ENCODE peak calls at places on chromosomes 7 and 10, in six cellular contexts. V is Caco-2, F is upper lobe of left lung, Y is upper lobe of right lung, W is left lung, L is PC-9. J is an unnamed sample. For H3K4me1, the result is how much of the 10 kb centered on the place peaks cover.

GRCh38 chr7:108568801-108569380 is 615 bp downstream of the THAP5 start:
- DNase-seq in Y (no peak), V (no peak), W (no peak), L (no peak), F (no peak), J (no peak)

GRCh38 chr7:90469554-90469953 is at the start of gene PTTG1IP2:
- DNase-seq in V (no peak), Y (no peak), W (no peak), F (no peak), L (no peak), J (no peak)

GRCh38 chr10:3708830-3709229 is 76.2 kb downstream of the KLF6 start:
- DNase-seq in L (no peak), Y (no peak), V (no peak), W (no peak), F (no peak), J (no peak)

GRCh38 chr10:45592926-45593325 is 79.6 kb downstream of the ZFAND4 start:
- DNase-seq in L (no peak), W (no peak), F (no peak), V (no peak), Y (no peak), J (no peak)

GRCh38 chr7:34031156-34031555 is 125.8 kb downstream of the BMPER start:
- DNase-seq in F (no peak), L (no peak), W (no peak), Y (no peak), V (no peak), J (no peak)

GRCh38 chr10:10758306-10758705 is 259.4 kb upstream of the CELF2 start:
- DNase-seq in V (no peak), Y (no peak), L (no peak), W (no peak), F (no peak), J (no peak)

GRCh38 chr10:24814568-24815313 is 91.1 kb upstream of the ARHGAP21 start:
- DNase-seq in Y (no peak), L (peak), V (no peak), F (no peak), W (no peak), J (no peak)

GRCh38 chr10:104657458-104657857 is 16.4 kb downstream of the SORCS3 start:
- DNase-seq in W (no peak), L (no peak), V (no peak), F (no peak), Y (no peak), J (no peak)

GRCh38 chr10:132237871-132238270 is 51.1 kb downstream of the DPYSL4 start:
- DNase-seq in V (no peak), L (no peak), W (peak), Y (no peak), F (peak), J (no peak)

GRCh38 chr7:103989785-103990775 is 622 bp upstream of the RELN start:
- DNase-seq in V (peak), W (peak), Y (no peak), L (no peak), F (peak), J (peak)

GRCh38 chr10:67925449-67926005 is 41.1 kb downstream of the SIRT1 start:
- DNase-seq in L (no peak), F (no peak), Y (no peak), V (no peak), W (no peak), J (no peak)

GRCh38 chr10:62437696-62438095 is 63.5 kb downstream of the ZNF365 start:
- DNase-seq in L (peak), F (no peak), W (no peak), V (peak), Y (no peak), J (peak)

GRCh38 chr10:47363781-47364180 is 15.6 kb downstream of the RBP3 start:
- DNase-seq in V (no peak), F (no peak), W (no peak), L (no peak), Y (peak), J (no peak)
- H3K4me1 ChIP-seq in V (under half), F (under half), W (under half), L (under half), Y (under half), J (under half)

GRCh38 chr7:24611130-24611529 is 37.9 kb downstream of the PALS2 start:
- DNase-seq in F (no peak), Y (no peak), W (no peak), V (no peak), L (no peak), J (no peak)
- H3K4me1 ChIP-seq in F (under half), Y (under half), W (under half), V (under half), L (under half), J (under half)

GRCh38 chr10:72322030-72322279 is 32.8 kb downstream of the DNAJB12 start:
- DNase-seq in L (no peak), Y (no peak), V (no peak), F (no peak), W (no peak), J (no peak)
- H3K4me1 ChIP-seq in L (half or more), Y (half or more), V (under half), F (half or more), W (half or more), J (under half)

GRCh38 chr10:89351402-89352038 is 23.7 kb downstream of the IFIT3 start:
- DNase-seq in W (no peak), F (no peak), Y (no peak), L (peak), V (no peak), J (no peak)
- H3K4me1 ChIP-seq in W (under half), F (under half), Y (under half), L (under half), V (half or more), J (under half)

GRCh38 chr7:3117488-3118228 is 74.0 kb upstream of the CARD11 start:
- DNase-seq in W (no peak), Y (no peak), F (no peak), L (no peak), V (no peak), J (no peak)
- H3K4me1 ChIP-seq in W (under half), Y (under half), F (under half), L (under half), V (under half), J (under half)

DNA sequence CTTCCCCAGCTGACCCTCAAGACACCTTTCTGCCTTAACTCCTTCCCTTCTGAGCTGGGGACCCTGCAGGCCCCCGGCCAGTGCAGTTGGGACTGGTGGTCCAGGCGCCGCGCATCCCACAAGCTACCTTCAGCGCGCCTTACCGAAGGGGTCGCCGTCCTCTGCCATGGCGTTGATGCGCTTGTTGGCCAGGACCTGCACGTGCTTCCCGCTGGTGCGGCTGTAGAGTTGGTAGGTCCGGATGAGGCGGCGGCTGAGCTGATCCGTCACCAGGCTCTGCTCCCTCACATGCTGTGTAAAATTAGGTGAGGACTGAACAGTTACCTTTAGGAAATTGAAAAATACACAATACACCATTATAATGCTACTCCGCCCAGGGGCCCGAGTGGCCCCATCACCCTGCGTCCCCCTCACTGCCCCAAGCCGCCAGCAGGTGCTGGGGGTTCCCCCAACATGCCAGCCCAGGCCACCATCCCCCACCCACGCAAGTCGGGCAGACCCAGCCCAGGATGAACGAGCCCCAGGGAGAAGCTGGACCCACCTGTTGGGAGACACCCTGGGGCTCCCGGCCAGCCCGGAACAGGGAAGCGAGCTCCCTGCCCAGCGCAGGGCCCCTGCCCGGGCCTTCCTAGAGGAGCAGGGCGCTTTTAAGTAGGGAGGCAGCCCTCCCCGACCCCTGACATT is 1.2 kb downstream of the FGF8 start:
- DNase-seq in Y (peak), F (peak), W (peak), L (no peak), V (no peak), J (no peak)
- H3K4me1 ChIP-seq in Y (under half), F (under half), W (under half), L (under half), V (under half), J (under half)

DNA sequence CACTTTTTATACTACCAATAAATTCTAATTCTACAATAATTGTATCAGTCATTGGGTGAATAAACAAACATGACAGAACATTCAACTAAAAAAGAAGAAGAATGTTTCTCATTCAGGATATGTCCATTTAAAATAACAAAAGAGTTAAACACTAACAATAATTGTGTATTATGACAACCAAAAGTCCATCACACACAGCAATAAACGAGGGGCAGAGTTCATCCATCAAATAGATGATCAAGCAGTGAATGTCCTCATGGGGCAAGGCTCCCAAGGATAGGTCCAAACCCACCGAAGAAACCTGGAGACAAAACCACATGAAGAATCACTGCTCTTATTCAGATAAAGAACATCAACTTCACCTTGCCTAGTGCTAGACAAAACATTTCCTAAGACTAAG is 115.2 kb downstream of the PARD3 start:
- DNase-seq in V (no peak), L (no peak), Y (no peak), W (no peak), F (no peak), J (no peak)
- H3K4me1 ChIP-seq in V (under half), L (half or more), Y (under half), W (under half), F (half or more), J (under half)

GRCh38 chr10:107665459-107665858 is 501.0 kb upstream of the SORCS1 start:
- DNase-seq in W (no peak), V (no peak), F (no peak), L (no peak), Y (no peak), J (no peak)
- H3K4me1 ChIP-seq in W (under half), V (under half), F (under half), L (under half), Y (under half), J (under half)

GRCh38 chr7:44280993-44281721 is 44.2 kb downstream of the CAMK2B start:
- DNase-seq in L (no peak), W (no peak), Y (peak), F (peak), V (no peak), J (no peak)

GRCh38 chr7:44278451-44279161 is 46.8 kb downstream of the CAMK2B start:
- DNase-seq in F (peak), W (peak), Y (peak), V (no peak), L (no peak), J (no peak)

GRCh38 chr7:44280636-44280992 is 44.8 kb downstream of the CAMK2B start:
- DNase-seq in Y (peak), L (no peak), F (no peak), V (no peak), W (no peak), J (peak)

GRCh38 chr7:44279286-44279685 is 46.1 kb downstream of the CAMK2B start:
- DNase-seq in Y (peak), V (no peak), L (no peak), F (peak), W (peak), J (peak)

GRCh38 chr7:44279731-44280505 is 45.5 kb downstream of the CAMK2B start:
- DNase-seq in Y (peak), L (no peak), W (peak), F (peak), V (no peak), J (no peak)
- H3K4me1 ChIP-seq in Y (under half), L (under half), W (under half), F (under half), V (under half), J (under half)

DNA sequence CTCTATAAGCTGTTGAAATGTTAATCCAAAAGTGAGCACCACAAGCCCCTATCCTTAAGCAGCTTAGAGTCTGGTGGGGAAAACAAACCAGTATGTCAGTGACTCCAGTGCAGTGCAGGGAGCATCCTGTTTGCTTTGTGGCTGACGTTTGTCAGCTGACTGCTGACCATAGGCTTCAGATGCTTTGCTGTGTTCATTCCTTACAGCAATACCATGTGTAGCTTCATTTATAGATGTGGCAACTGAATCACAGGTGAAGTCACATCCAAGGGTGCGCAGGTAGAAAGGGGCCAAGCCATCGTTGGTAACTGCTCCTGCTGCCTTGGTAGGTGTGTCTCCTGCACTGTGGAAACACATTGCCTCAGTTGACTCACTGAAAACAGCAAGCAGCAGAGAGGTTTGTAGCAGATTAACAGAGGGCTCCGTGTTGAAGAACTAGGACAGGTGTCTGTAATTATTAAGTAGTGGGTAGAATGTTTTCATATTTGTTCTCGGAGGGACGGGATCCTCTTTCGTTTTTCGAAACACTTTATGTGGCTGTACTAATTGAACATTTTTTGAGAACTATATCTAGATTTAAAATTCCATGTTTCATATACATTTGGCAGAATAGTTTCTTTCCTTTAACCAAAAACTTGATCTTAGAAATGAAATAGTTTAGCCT is 2.0 kb downstream of the INSIG1 start:
- DNase-seq in Y (no peak), F (no peak), V (no peak), L (no peak), W (no peak), J (no peak)
- H3K4me1 ChIP-seq in Y (under half), F (under half), V (under half), L (under half), W (half or more), J (under half)

J was measured in HAP-1.